ENCODE peak calls at places on chromosomes 1 and 21, in six cellular contexts. E is type B pancreatic cell; W is stimulated activated CD4-positive, alpha-beta T cell treated with anti-CD3 and anti-CD28 coated beads, Interleukin-4, amount 100 ng/mL, for 4 hours; D is IMR-90; M is RWPE1; L is NCI-H1092 treated with DMSO at 0.1 percent for 48 hours. X is an unnamed sample.

GRCh38 chr1:84603941-84604830 is 29.9 kb upstream of the CTBS start:
- DNase-seq in M (peak), W (no peak), D (peak), E (no peak), L (no peak), X (no peak)

GRCh38 chr1:10107985-10108663 is 75.4 kb downstream of the UBE4B start:
- DNase-seq in E (no peak), D (peak), L (no peak), W (no peak), M (peak), X (peak)

GRCh38 chr1:178607718-178608408 is 95.0 kb downstream of the TEX35 start:
- DNase-seq in E (no peak), D (no peak), M (no peak), W (no peak), L (no peak), X (no peak)

GRCh38 chr1:51569284-51570062 is 47.4 kb upstream of the OSBPL9 start:
- DNase-seq in W (peak), D (peak), E (no peak), M (peak), L (no peak), X (peak)

GRCh38 chr1:1176931-1177330 is 3.3 kb downstream of the TTLL10 start:
- DNase-seq in D (no peak), E (no peak), M (no peak), L (no peak), W (no peak), X (no peak)

GRCh38 chr1:61746768-61747167 is 4.5 kb downstream of the PATJ start:
- DNase-seq in M (no peak), W (no peak), E (no peak), D (peak), L (no peak), X (no peak)

GRCh38 chr1:109927908-109928307 is 17.3 kb downstream of the CSF1 start:
- DNase-seq in W (no peak), M (no peak), L (no peak), E (no peak), D (peak), X (no peak)

GRCh38 chr21:35933466-35933865 is 126.9 kb downstream of the SETD4 start:
- DNase-seq in M (peak), D (peak), L (no peak), E (no peak), W (no peak), X (no peak)

GRCh38 chr1:172393354-172393753 is 27.1 kb upstream of the C1orf105 start:
- DNase-seq in D (no peak), L (no peak), M (no peak), E (no peak), W (no peak), X (no peak)

GRCh38 chr1:8875216-8875861 is 3.1 kb downstream of the ENO1 start:
- DNase-seq in D (no peak), L (no peak), W (no peak), M (no peak), E (no peak), X (no peak)

GRCh38 chr1:89945852-89946476 is 48.9 kb upstream of the ZNF326 start:
- DNase-seq in E (no peak), L (no peak), M (peak), D (peak), W (no peak), X (no peak)

GRCh38 chr1:203626910-203627246 is 246 bp downstream of the ATP2B4 start:
- DNase-seq in W (no peak), L (no peak), E (peak), D (no peak), M (no peak), X (peak)

GRCh38 chr1:31027693-31028526 is 37.6 kb downstream of the PUM1 start:
- DNase-seq in M (no peak), W (no peak), L (no peak), D (no peak), E (no peak), X (no peak)

GRCh38 chr1:49229555-49229954 is 452.9 kb upstream of the BEND5 start:
- DNase-seq in D (no peak), L (no peak), W (no peak), M (no peak), E (no peak), X (no peak)

GRCh38 chr1:62530516-62531154 is 66.7 kb upstream of the ANGPTL3 start:
- DNase-seq in L (no peak), W (no peak), D (peak), E (no peak), M (peak), X (peak)

GRCh38 chr1:65825736-65826135 is 33.0 kb downstream of the PDE4B start:
- DNase-seq in L (no peak), W (no peak), E (no peak), M (no peak), D (peak), X (no peak)

GRCh38 chr1:119873166-119874025 is 22.9 kb downstream of the ADAM30 start:
- DNase-seq in M (no peak), D (peak), L (no peak), W (no peak), E (no peak), X (no peak)

GRCh38 chr21:26686278-26686677 is 113.2 kb upstream of the CYYR1 start:
- DNase-seq in D (peak), L (no peak), E (no peak), W (peak), M (peak), X (peak)

GRCh38 chr1:154663656-154664055 is 55.7 kb upstream of the ADAR start:
- DNase-seq in M (no peak), W (no peak), E (no peak), D (no peak), L (peak), X (no peak)

GRCh38 chr21:33644383-33645074 is 2.2 kb downstream of the ITSN1 start:
- DNase-seq in D (peak), L (no peak), E (no peak), W (no peak), M (peak), X (no peak)

GRCh38 chr1:115670476-115671175 is 28.9 kb downstream of the VANGL1 start:
- DNase-seq in D (peak), E (no peak), L (peak), W (no peak), M (no peak), X (no peak)

GRCh38 chr1:98325646-98326441 is 335.7 kb upstream of the SNX7 start:
- DNase-seq in W (no peak), M (peak), L (no peak), E (no peak), D (peak), X (no peak)

GRCh38 chr1:46342084-46342656 is 1.6 kb downstream of the NSUN4 start:
- DNase-seq in E (no peak), M (no peak), W (no peak), D (peak), L (no peak), X (peak)

GRCh38 chr1:236058141-236058626 is 6.7 kb downstream of the NID1 start:
- DNase-seq in L (no peak), W (no peak), D (peak), M (no peak), E (no peak), X (no peak)

GRCh38 chr1:208737922-208738321 is 493.7 kb upstream of the PLXNA2 start:
- DNase-seq in M (no peak), W (no peak), D (no peak), L (no peak), E (no peak), X (no peak)

GRCh38 chr1:167054946-167055630 is 35.1 kb downstream of the GPA33 start:
- DNase-seq in D (no peak), M (no peak), L (no peak), W (no peak), E (no peak), X (no peak)

GRCh38 chr1:165303415-165303814 is 53.1 kb downstream of the LMX1A start:
- DNase-seq in D (no peak), W (no peak), E (no peak), M (no peak), L (no peak), X (no peak)

GRCh38 chr1:116433283-116434257 is 60.5 kb downstream of the ATP1A1 start:
- DNase-seq in M (no peak), E (no peak), W (no peak), D (peak), L (peak), X (peak)

GRCh38 chr1:179955318-179955638 is 668 bp downstream of the CEP350 start:
- DNase-seq in W (no peak), M (peak), E (no peak), L (no peak), D (peak), X (peak)

GRCh38 chr1:225811622-225812487 is 1.9 kb downstream of the EPHX1 start:
- DNase-seq in D (no peak), L (peak), M (no peak), E (no peak), W (no peak), X (peak)

GRCh38 chr21:46442938-46443337 is 15.8 kb upstream of the DIP2A start:
- DNase-seq in L (no peak), D (no peak), W (no peak), M (no peak), E (no peak), X (peak)

GRCh38 chr21:41216486-41216885 is 48.5 kb downstream of the BACE2 start:
- DNase-seq in D (no peak), W (no peak), E (no peak), L (no peak), M (no peak), X (no peak)

X was measured in iPS-NIHi11.